ENCODE peak calls at places on chromosome X, in ten cellular contexts. One of them, this sample, is unnamed.

GRCh38 chrX:118239471-118239870 is 106.4 kb upstream of the WDR44 start:
- DNase-seq in NCI-H345: no peak
- DNase-seq in HuH-7.5: no peak
- DNase-seq in pancreas: no peak
- DNase-seq in CD8-positive, alpha-beta T cell: no peak
- DNase-seq in dorsolateral prefrontal cortex: no peak
- DNase-seq in AML-193: no peak
- DNase-seq in testis: peak; percentile 15
- DNase-seq in HuH-7: no peak
- DNase-seq in effector memory CD8-positive, alpha-beta T cell: no peak
- DNase-seq in this sample: no peak

GRCh38 chrX:27815209-27815608 is 7.4 kb downstream of the MAGEB10 start:
- DNase-seq in NCI-H345: no peak
- DNase-seq in HuH-7.5: no peak
- DNase-seq in pancreas: no peak
- DNase-seq in CD8-positive, alpha-beta T cell: no peak
- DNase-seq in dorsolateral prefrontal cortex: no peak
- DNase-seq in AML-193: no peak
- DNase-seq in testis: no peak
- DNase-seq in HuH-7: no peak
- DNase-seq in effector memory CD8-positive, alpha-beta T cell: no peak
- DNase-seq in this sample: no peak

GRCh38 chrX:46750829-46751228 is 8.1 kb downstream of the SLC9A7 start:
- DNase-seq in NCI-H345: no peak
- DNase-seq in HuH-7.5: no peak
- DNase-seq in pancreas: no peak
- DNase-seq in CD8-positive, alpha-beta T cell: no peak
- DNase-seq in dorsolateral prefrontal cortex: no peak
- DNase-seq in AML-193: no peak
- DNase-seq in testis: no peak
- DNase-seq in HuH-7: no peak
- DNase-seq in effector memory CD8-positive, alpha-beta T cell: no peak
- DNase-seq in this sample: no peak

GRCh38 chrX:115616943-115617563 is 56.1 kb downstream of the PLS3 start:
- DNase-seq in NCI-H345: peak; percentile 4
- DNase-seq in HuH-7.5: no peak
- DNase-seq in pancreas: no peak
- DNase-seq in CD8-positive, alpha-beta T cell: no peak
- DNase-seq in dorsolateral prefrontal cortex: no peak
- DNase-seq in AML-193: no peak
- DNase-seq in testis: no peak
- DNase-seq in HuH-7: no peak
- DNase-seq in effector memory CD8-positive, alpha-beta T cell: no peak
- DNase-seq in this sample: no peak

GRCh38 chrX:574830-575229 is 55.8 kb upstream of the SHOX start:
- DNase-seq in NCI-H345: no peak
- DNase-seq in HuH-7.5: no peak
- DNase-seq in pancreas: no peak
- DNase-seq in CD8-positive, alpha-beta T cell: no peak
- DNase-seq in dorsolateral prefrontal cortex: no peak
- DNase-seq in AML-193: no peak
- DNase-seq in testis: no peak
- DNase-seq in HuH-7: no peak
- DNase-seq in effector memory CD8-positive, alpha-beta T cell: no peak
- DNase-seq in this sample: peak; percentile 34

GRCh38 chrX:130975947-130976346 is 72.9 kb upstream of the ENOX2 start:
- DNase-seq in NCI-H345: peak; percentile 66
- DNase-seq in HuH-7.5: no peak
- DNase-seq in pancreas: peak; percentile 2
- DNase-seq in CD8-positive, alpha-beta T cell: peak; percentile 7
- DNase-seq in dorsolateral prefrontal cortex: no peak
- DNase-seq in AML-193: peak; percentile 1
- DNase-seq in testis: peak; percentile 48
- DNase-seq in HuH-7: peak; percentile 15
- DNase-seq in effector memory CD8-positive, alpha-beta T cell: peak; percentile 4
- DNase-seq in this sample: peak; percentile 3

GRCh38 chrX:17372052-17372451 is 2.9 kb upstream of the NHS start:
- DNase-seq in NCI-H345: no peak
- DNase-seq in HuH-7.5: no peak
- DNase-seq in pancreas: no peak
- DNase-seq in CD8-positive, alpha-beta T cell: no peak
- DNase-seq in dorsolateral prefrontal cortex: no peak
- DNase-seq in AML-193: no peak
- DNase-seq in testis: no peak
- DNase-seq in HuH-7: no peak
- DNase-seq in effector memory CD8-positive, alpha-beta T cell: no peak
- DNase-seq in this sample: no peak

GRCh38 chrX:102659790-102660757 is 8.8 kb downstream of the GPRASP1 start:
- DNase-seq in NCI-H345: peak; percentile 79
- DNase-seq in HuH-7.5: peak; percentile 51
- DNase-seq in pancreas: peak; percentile 79
- DNase-seq in CD8-positive, alpha-beta T cell: peak; percentile 81
- DNase-seq in dorsolateral prefrontal cortex: peak; percentile 86
- DNase-seq in AML-193: no peak
- DNase-seq in testis: peak; percentile 92
- DNase-seq in HuH-7: peak; percentile 83
- DNase-seq in effector memory CD8-positive, alpha-beta T cell: peak; percentile 72
- DNase-seq in this sample: no peak

This sample was measured in T47D.